ENCODE peak calls at places on chromosomes 7 and 10, in five cellular contexts. G is head of caudate nucleus; Y is naive thymus-derived CD8-positive, alpha-beta T cell; X is cardiac fibroblast; E is osteocyte. A is an unnamed sample.

GRCh38 chr10:19930936-19931859 is 115.0 kb downstream of the PLXDC2 start:
- DNase-seq in G (peak), Y (no peak), X (peak), E (no peak), A (peak)

GRCh38 chr10:15562578-15562977 is 157.1 kb downstream of the ITGA8 start:
- DNase-seq in G (no peak), Y (no peak), X (no peak), E (no peak), A (no peak)

GRCh38 chr10:77420942-77421523 is 216.6 kb downstream of the KCNMA1 start:
- DNase-seq in G (no peak), Y (no peak), X (no peak), E (no peak), A (no peak)

GRCh38 chr10:73810735-73811465 is 498 bp downstream of the NDST2 start:
- DNase-seq in G (no peak), Y (peak), X (no peak), E (no peak), A (peak)

GRCh38 chr7:6531492-6532279 is 19.6 kb downstream of the GRID2IP start:
- DNase-seq in G (no peak), Y (no peak), X (no peak), E (no peak), A (no peak)

GRCh38 chr7:151808296-151809155 is 68.4 kb downstream of the PRKAG2 start:
- DNase-seq in G (no peak), Y (no peak), X (peak), E (no peak), A (peak)

GRCh38 chr7:69947998-69948397 is 349.7 kb downstream of the AUTS2 start:
- DNase-seq in G (no peak), Y (no peak), X (no peak), E (no peak), A (no peak)

GRCh38 chr7:18653381-18654155 is 158.0 kb downstream of the HDAC9 start:
- DNase-seq in G (no peak), Y (no peak), X (peak), E (no peak), A (no peak)

GRCh38 chr10:128475686-128476410 is 349.6 kb upstream of the MKI67 start:
- DNase-seq in G (no peak), Y (no peak), X (no peak), E (no peak), A (no peak)

GRCh38 chr7:21617916-21618390 is 75.1 kb downstream of the DNAH11 start:
- DNase-seq in G (peak), Y (no peak), X (peak), E (no peak), A (no peak)

GRCh38 chr7:100568176-100568935 is 5.3 kb downstream of the SAP25 start:
- DNase-seq in G (no peak), Y (no peak), X (no peak), E (no peak), A (peak)

GRCh38 chr10:13491747-13492360 is 37.0 kb downstream of the BEND7 start:
- DNase-seq in G (no peak), Y (no peak), X (no peak), E (no peak), A (no peak)

GRCh38 chr10:131090761-131091661 is 220.5 kb downstream of the TCERG1L start:
- DNase-seq in G (no peak), Y (no peak), X (no peak), E (no peak), A (no peak)

GRCh38 chr10:132419631-132420468 is 22.9 kb downstream of the PWWP2B start:
- DNase-seq in G (no peak), Y (no peak), X (no peak), E (no peak), A (no peak)

GRCh38 chr10:60974463-60975149 is 30.6 kb upstream of the RHOBTB1 start:
- DNase-seq in G (no peak), Y (no peak), X (no peak), E (no peak), A (peak)